ENCODE peak calls at places on chromosomes 5 and 9, in seven cellular contexts. D, F, N, S, R, X and Y are unnamed samples.

GRCh38 chr5:124952079-124952478 is 205.6 kb upstream of the ZNF608 start:
- DNase-seq in D (peak; percentile 89), F (peak; percentile 9), N (no peak), S (no peak), R (peak; percentile 16), X (no peak), Y (no peak)

GRCh38 chr9:69645488-69645887 is 26.7 kb downstream of the APBA1 start:
- DNase-seq in D (peak; percentile 2), F (no peak), N (no peak), S (no peak), R (no peak), X (peak; percentile 45), Y (no peak)

GRCh38 chr9:135081731-135082130 is 5.7 kb upstream of the OLFM1 start:
- DNase-seq in D (no peak), F (no peak), N (no peak), S (no peak), R (no peak), X (no peak), Y (no peak)

GRCh38 chr5:96861044-96861443 is 15.3 kb upstream of the ERAP2 start:
- DNase-seq in D (peak; percentile 33), F (no peak), N (peak; percentile 41), S (no peak), R (peak; percentile 22), X (no peak), Y (no peak)

GRCh38 chr5:43400082-43400481 is 12.1 kb downstream of the CCL28 start:
- DNase-seq in D (no peak), F (no peak), N (no peak), S (no peak), R (no peak), X (no peak), Y (peak; percentile 9)

GRCh38 chr9:93096131-93096802 is at the start of gene CARD19:
- DNase-seq in D (peak; percentile 65), F (peak; percentile 63), N (no peak), S (peak; percentile 51), R (no peak), X (no peak), Y (no peak)

GRCh38 chr9:133869674-133870419 is 122.3 kb downstream of the VAV2 start:
- DNase-seq in D (no peak), F (peak; percentile 53), N (no peak), S (peak; percentile 15), R (no peak), X (no peak), Y (no peak)

GRCh38 chr5:944992-945685 is 52.5 kb downstream of the TRIP13 start:
- DNase-seq in D (no peak), F (no peak), N (no peak), S (no peak), R (no peak), X (no peak), Y (no peak)

GRCh38 chr9:77839459-77840140 is 191.5 kb upstream of the GNA14 start:
- DNase-seq in D (no peak), F (no peak), N (no peak), S (no peak), R (no peak), X (no peak), Y (peak; percentile 29)

GRCh38 chr5:72692273-72692672 is 124.2 kb upstream of the TNPO1 start:
- DNase-seq in D (no peak), F (no peak), N (peak; percentile 57), S (no peak), R (no peak), X (no peak), Y (no peak)

GRCh38 chr5:128532776-128533175 is 5.3 kb downstream of the FBN2 start:
- DNase-seq in D (no peak), F (no peak), N (no peak), S (no peak), R (no peak), X (no peak), Y (no peak)

GRCh38 chr9:94944623-94945022 is 218.1 kb downstream of the AOPEP start:
- DNase-seq in D (no peak), F (no peak), N (no peak), S (no peak), R (no peak), X (no peak), Y (no peak)

GRCh38 chr9:73412874-73413273 is 261.2 kb downstream of the ANXA1 start:
- DNase-seq in D (no peak), F (no peak), N (no peak), S (no peak), R (no peak), X (no peak), Y (no peak)

GRCh38 chr5:146345240-146345577 is 6.6 kb downstream of the POU4F3 start:
- DNase-seq in D (no peak), F (no peak), N (no peak), S (no peak), R (no peak), X (no peak), Y (no peak)

GRCh38 chr5:61625682-61626620 is 293.9 kb downstream of the ZSWIM6 start:
- DNase-seq in D (no peak), F (peak; percentile 65), N (no peak), S (peak; percentile 38), R (no peak), X (no peak), Y (no peak)

GRCh38 chr5:96868603-96869371 is 7.5 kb upstream of the ERAP2 start:
- DNase-seq in D (peak; percentile 87), F (no peak), N (peak; percentile 46), S (no peak), R (peak; percentile 51), X (no peak), Y (peak; percentile 72)

GRCh38 chr9:15231788-15232635 is 75.0 kb downstream of the TTC39B start:
- DNase-seq in D (peak; percentile 51), F (peak; percentile 30), N (peak; percentile 22), S (peak; percentile 12), R (no peak), X (no peak), Y (no peak)

GRCh38 chr9:99335280-99335679 is 113.2 kb downstream of the SEC61B start:
- DNase-seq in D (no peak), F (no peak), N (no peak), S (no peak), R (no peak), X (no peak), Y (no peak)

GRCh38 chr9:83312543-83312942 is 225.7 kb downstream of the FRMD3 start:
- DNase-seq in D (no peak), F (no peak), N (no peak), S (no peak), R (no peak), X (peak; percentile 49), Y (no peak)

GRCh38 chr5:34511915-34512314 is 144.2 kb upstream of the RAI14 start:
- DNase-seq in D (no peak), F (no peak), N (no peak), S (no peak), R (no peak), X (no peak), Y (no peak)

GRCh38 chr9:120928015-120928719 is 1.6 kb upstream of the TRAF1 start:
- DNase-seq in D (no peak), F (peak; percentile 67), N (no peak), S (peak; percentile 56), R (no peak), X (no peak), Y (no peak)

GRCh38 chr5:149317281-149318048 is 27.8 kb upstream of the GRPEL2 start:
- DNase-seq in D (peak; percentile 73), F (no peak), N (peak; percentile 44), S (no peak), R (peak; percentile 30), X (peak; percentile 9), Y (peak; percentile 52)

GRCh38 chr5:18740301-18740700 is 1106.0 kb downstream of the TAF11L14 start:
- DNase-seq in D (no peak), F (no peak), N (no peak), S (no peak), R (no peak), X (no peak), Y (no peak)

GRCh38 chr5:135191084-135191826 is 157.2 kb upstream of the PITX1 start:
- DNase-seq in D (peak; percentile 77), F (peak; percentile 82), N (peak; percentile 69), S (peak; percentile 74), R (peak; percentile 74), X (no peak), Y (peak; percentile 54)

GRCh38 chr9:116144555-116144954 is 9.0 kb upstream of the PAPPA start:
- DNase-seq in D (no peak), F (no peak), N (no peak), S (no peak), R (no peak), X (no peak), Y (no peak)

GRCh38 chr9:108836771-108837170 is 19.0 kb downstream of the ACTL7B start:
- DNase-seq in D (no peak), F (no peak), N (no peak), S (no peak), R (no peak), X (no peak), Y (no peak)